ENCODE peak calls at places on chromosome 7, in five cellular contexts. L, C, R, D and E are unnamed samples.

GRCh38 chr7:33932221-33932620 is 26.9 kb downstream of the BMPER start:
- DNase-seq in L (no peak), C (no peak), R (no peak), D (no peak), E (no peak)

GRCh38 chr7:74379938-74380337 is 73.8 kb upstream of the GTF2IRD1 start:
- DNase-seq in L (no peak), C (no peak), R (peak), D (no peak), E (no peak)

GRCh38 chr7:106858618-106859532 is 6.2 kb upstream of the PIK3CG start:
- DNase-seq in L (no peak), C (peak), R (no peak), D (no peak), E (no peak)

GRCh38 chr7:41065663-41066062 is 637.2 kb downstream of the INHBA start:
- DNase-seq in L (no peak), C (no peak), R (peak), D (no peak), E (no peak)

GRCh38 chr7:128672927-128673517 is 930 bp downstream of the GARIN1A start:
- DNase-seq in L (no peak), C (no peak), R (no peak), D (peak), E (no peak)

GRCh38 chr7:76514926-76515325 is 4.6 kb downstream of the UPK3B start:
- DNase-seq in L (no peak), C (peak), R (no peak), D (no peak), E (no peak)

GRCh38 chr7:16114633-16115032 is 306.7 kb downstream of the CRPPA start:
- DNase-seq in L (no peak), C (no peak), R (no peak), D (peak), E (no peak)

GRCh38 chr7:39910108-39910869 is 39.8 kb upstream of the CDK13 start:
- DNase-seq in L (peak), C (no peak), R (no peak), D (no peak), E (no peak)

GRCh38 chr7:70306173-70306572 is 707.9 kb downstream of the AUTS2 start:
- DNase-seq in L (no peak), C (no peak), R (no peak), D (no peak), E (no peak)

GRCh38 chr7:100837099-100837836 is 9.9 kb upstream of the EPHB4 start:
- DNase-seq in L (no peak), C (peak), R (peak), D (peak), E (peak)
- TF ChIP-seq POLR2A in L (no peak), C (no peak), R (no peak), D (peak), E (no peak)

DNA sequence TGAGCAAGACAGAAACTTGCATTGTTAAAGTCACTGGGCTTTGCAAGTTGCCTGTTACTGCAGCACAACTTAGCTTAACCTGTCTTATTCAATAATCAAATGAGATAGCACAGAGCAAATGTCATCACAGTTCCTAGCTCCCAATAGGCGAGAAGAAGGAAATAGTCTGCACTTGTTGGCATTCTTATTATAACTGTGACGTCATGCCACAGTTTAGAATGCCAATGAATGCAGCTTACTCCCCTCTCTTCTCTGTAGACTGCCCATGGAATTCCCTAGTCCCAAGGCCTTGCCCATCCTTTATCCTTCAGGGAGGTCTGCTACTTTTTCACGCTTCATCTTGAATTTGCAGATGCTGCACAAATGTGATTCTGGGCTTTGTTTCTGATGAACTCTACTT is 1094.9 kb upstream of the AUTS2 start:
- DNase-seq in L (no peak), C (no peak), R (no peak), D (no peak), E (no peak)
- TF ChIP-seq POLR2AphosphoS5 in L (no peak), C (no peak), R (no peak), D (no peak), E (no peak)

GRCh38 chr7:150958603-150959002 is 19.5 kb downstream of the KCNH2 start:
- DNase-seq in L (no peak), C (no peak), R (no peak), D (no peak), E (no peak)
- TF ChIP-seq POLR2A in L (no peak), C (no peak), R (no peak), D (no peak), E (no peak)

DNA sequence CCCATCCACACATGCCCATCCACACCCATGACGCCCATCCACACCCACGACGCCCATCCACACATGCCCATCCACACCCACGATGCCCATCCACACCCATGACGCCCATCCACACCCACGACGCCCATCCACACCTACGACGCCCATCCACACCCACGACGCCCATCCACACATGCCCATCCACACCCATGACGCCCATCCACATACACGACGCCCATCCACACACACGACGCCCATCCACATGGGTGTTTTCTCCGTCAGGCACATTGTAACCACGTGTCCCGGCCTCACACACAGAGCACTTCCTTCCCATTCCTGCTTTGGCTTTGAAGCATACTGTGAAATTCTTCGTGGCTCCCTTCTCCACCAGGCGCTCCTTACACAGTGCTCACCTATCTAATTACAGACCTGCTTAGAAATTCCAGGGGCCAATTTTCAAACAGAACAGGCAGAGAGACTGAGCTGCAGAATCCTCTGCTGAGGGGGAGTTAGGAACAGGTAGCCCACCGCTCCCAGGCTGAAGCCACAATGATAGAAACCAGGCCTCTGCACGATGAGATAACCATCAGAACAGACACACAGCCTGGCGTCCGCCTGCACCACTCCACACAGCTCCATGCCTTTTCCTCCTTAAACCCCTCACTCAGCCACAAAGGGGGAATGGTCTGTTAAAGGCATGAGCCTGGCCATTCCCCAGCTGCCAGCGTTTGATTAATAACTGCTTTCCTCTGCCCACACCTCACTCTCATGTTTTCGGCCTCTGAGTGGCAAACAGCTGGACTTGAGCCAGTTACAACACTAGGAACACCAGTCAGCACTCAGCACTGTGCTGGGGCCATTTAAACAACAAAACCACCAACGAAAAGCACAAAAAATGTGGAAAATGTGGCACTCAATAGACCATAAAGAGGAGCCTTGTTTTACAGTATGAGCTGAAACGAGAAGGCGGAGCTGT is 501.6 kb downstream of the PTPRN2 start:
- DNase-seq in L (no peak), C (peak), R (no peak), D (no peak), E (no peak)
- TF ChIP-seq POLR2AphosphoS5 in L (no peak), C (no peak), R (no peak), D (no peak), E (no peak)

GRCh38 chr7:90709501-90710465 is 113.7 kb downstream of the CDK14 start:
- DNase-seq in L (no peak), C (no peak), R (no peak), D (no peak), E (no peak)
- TF ChIP-seq POLR2A in L (no peak), C (peak), R (no peak), D (no peak), E (no peak)